ENCODE peak calls at places on chromosome 18, in seven cellular contexts. W is A549, M is hepatocyte, G is left ventricle myocardium inferior, V is dorsolateral prefrontal cortex, X is endothelial cell of umbilical vein, R is neural progenitor cell. K is an unnamed sample.
A peak's percentile ranks its signal among the peaks of the same experiment; 100 is the strongest.

GRCh38 chr18:29892960-29893558 is 1149.5 kb downstream of the DSC3 start:
- DNase-seq in W (no peak), M (no peak), G (no peak), V (no peak), X (peak; percentile 19), R (peak; percentile 16), K (no peak)

GRCh38 chr18:26233208-26233607 is 7.0 kb downstream of the TAF4B start:
- DNase-seq in W (no peak), M (no peak), G (no peak), V (no peak), X (no peak), R (peak; percentile 36), K (no peak)

GRCh38 chr18:75208055-75208835 is 694 bp downstream of the PTGR3 start:
- DNase-seq in W (no peak), M (peak; percentile 71), G (peak; percentile 58), V (peak; percentile 61), X (peak; percentile 43), R (peak; percentile 65), K (peak; percentile 95)

GRCh38 chr18:49623571-49623970 is 61.7 kb downstream of the LIPG start:
- DNase-seq in W (no peak), M (no peak), G (no peak), V (no peak), X (no peak), R (no peak), K (no peak)

GRCh38 chr18:73952296-73952946 is 195.2 kb downstream of the FBXO15 start:
- DNase-seq in W (no peak), M (no peak), G (no peak), V (no peak), X (no peak), R (no peak), K (peak; percentile 37)

GRCh38 chr18:11279461-11279860 is 130.1 kb upstream of the PIEZO2 start:
- DNase-seq in W (no peak), M (no peak), G (no peak), V (no peak), X (no peak), R (no peak), K (no peak)

GRCh38 chr18:34223164-34223892 is 1.4 kb downstream of the NOL4 start:
- DNase-seq in W (no peak), M (peak; percentile 13), G (no peak), V (peak; percentile 37), X (no peak), R (peak; percentile 65), K (no peak)

GRCh38 chr18:23301971-23302370 is 151.1 kb upstream of the RIOK3 start:
- DNase-seq in W (no peak), M (no peak), G (no peak), V (no peak), X (no peak), R (no peak), K (no peak)

GRCh38 chr18:65990174-65990690 is 239.4 kb downstream of the CDH7 start:
- DNase-seq in W (no peak), M (no peak), G (no peak), V (no peak), X (no peak), R (no peak), K (no peak)

GRCh38 chr18:23994361-23994902 is 20.1 kb upstream of the TTC39C start:
- DNase-seq in W (no peak), M (peak; percentile 73), G (no peak), V (no peak), X (peak; percentile 58), R (peak; percentile 21), K (peak; percentile 88)

DNA sequence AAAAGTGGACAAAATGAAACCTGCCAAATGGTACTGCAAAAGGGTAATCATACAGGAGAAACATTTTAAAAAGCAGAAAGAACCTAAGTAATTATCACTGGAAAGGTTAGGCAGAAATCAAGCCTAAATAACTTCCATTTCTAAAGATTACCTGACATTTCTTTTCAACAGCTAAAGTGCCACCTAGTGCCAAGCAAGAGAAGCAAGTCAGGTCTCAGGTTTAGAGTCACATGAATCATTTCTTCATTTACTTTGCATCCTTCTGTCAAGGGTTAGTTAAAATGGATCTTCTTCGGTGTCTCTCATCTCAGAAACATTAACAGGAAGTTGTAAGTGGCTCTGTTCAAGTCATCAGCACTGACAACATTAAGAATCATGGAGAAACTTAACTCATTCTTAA is 90.3 kb downstream of the AKAIN1 start:
- DNase-seq in W (no peak), M (no peak), G (no peak), V (no peak), X (no peak), R (peak; percentile 12), K (no peak)
- TF ChIP-seq CTCF in W (peak; percentile 11), M (peak; percentile 25), G (no peak), V (peak; percentile 12), X (no peak), R (peak; percentile 61), K (no peak)

GRCh38 chr18:9926977-9927376 is 13.2 kb downstream of the VAPA start:
- DNase-seq in W (no peak), M (no peak), G (no peak), V (no peak), X (no peak), R (no peak), K (no peak)

GRCh38 chr18:9926223-9926894 is 12.5 kb downstream of the VAPA start:
- DNase-seq in W (no peak), M (no peak), G (no peak), V (no peak), X (no peak), R (no peak), K (peak; percentile 5)

GRCh38 chr18:9924371-9924943 is 10.6 kb downstream of the VAPA start:
- DNase-seq in W (no peak), M (no peak), G (no peak), V (no peak), X (no peak), R (no peak), K (no peak)

GRCh38 chr18:9925369-9925768 is 11.6 kb downstream of the VAPA start:
- DNase-seq in W (no peak), M (no peak), G (no peak), V (no peak), X (peak; percentile 59), R (no peak), K (no peak)

DNA sequence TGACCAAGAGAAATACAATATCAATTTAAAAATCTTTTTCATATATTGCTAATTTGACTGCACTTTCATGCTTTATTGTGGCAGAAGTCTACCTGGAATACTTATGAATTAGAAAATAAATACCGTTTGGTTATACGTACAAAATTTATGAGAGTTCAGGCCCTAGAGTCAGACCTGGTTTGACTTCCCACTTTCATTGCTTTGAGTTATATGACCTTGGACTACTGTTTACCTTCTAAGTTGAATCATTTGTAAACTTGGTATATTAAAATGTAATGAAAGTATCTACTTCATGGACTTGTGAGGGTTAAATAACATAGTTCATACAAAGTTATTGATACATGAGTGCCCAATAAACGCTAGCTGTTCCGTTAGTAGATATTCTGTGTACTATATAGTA is 12.0 kb downstream of the VAPA start:
- DNase-seq in W (no peak), M (no peak), G (no peak), V (no peak), X (no peak), R (no peak), K (no peak)
- H3K27ac ChIP-seq in W (no peak overlapping the region), M (no peak overlapping the region), G (peak overlapping the region; percentile 10), V (no peak overlapping the region), X (no peak overlapping the region), R (no peak overlapping the region), K (peak overlapping the region; percentile 88)

GRCh38 chr18:12308386-12309100 is 502 bp downstream of the TUBB6 start:
- DNase-seq in W (peak; percentile 43), M (peak; percentile 91), G (peak; percentile 89), V (no peak), X (peak; percentile 82), R (peak; percentile 87), K (peak; percentile 98)
- H3K4me3 ChIP-seq in W (peak overlapping the region; percentile 62), M (peak overlapping the region; percentile 94), G (peak overlapping the region; percentile 81), V (peak overlapping the region; percentile 58), X (peak overlapping the region; percentile 43), R (peak overlapping the region; percentile 82), K (peak overlapping the region; percentile 95)

GRCh38 chr18:79826966-79827365 is 29.2 kb downstream of the KCNG2 start:
- DNase-seq in W (no peak), M (no peak), G (no peak), V (no peak), X (no peak), R (no peak), K (no peak)
- TF ChIP-seq CTCF in W (no peak), M (no peak), G (no peak), V (no peak), X (no peak), R (peak; percentile 20), K (no peak)

DNA sequence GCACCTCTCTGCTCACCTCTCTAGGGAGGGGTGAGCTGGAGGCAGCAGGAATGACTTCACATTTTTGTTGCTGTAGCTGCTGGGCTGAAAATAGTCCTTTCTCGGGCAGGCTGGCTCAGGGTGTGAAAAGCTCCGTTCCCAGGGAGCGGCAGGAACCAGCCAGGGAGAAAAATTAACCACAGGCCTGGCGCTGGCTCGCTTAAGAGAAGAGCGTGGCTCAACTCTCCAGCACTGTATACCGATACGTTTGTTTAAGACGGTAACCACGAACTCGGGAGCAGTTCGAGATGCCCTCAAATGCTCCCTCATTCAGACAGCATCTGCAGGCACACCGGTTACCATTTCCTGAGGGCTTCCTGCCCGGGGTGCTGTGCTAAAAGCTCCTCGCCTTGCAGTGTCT is 129.6 kb downstream of the CELF4 start:
- DNase-seq in W (no peak), M (no peak), G (no peak), V (peak; percentile 80), X (no peak), R (no peak), K (peak; percentile 62)
- H3K27ac ChIP-seq in W (no peak overlapping the region), M (no peak overlapping the region), G (no peak overlapping the region), V (peak overlapping the region; percentile 48), X (no peak overlapping the region), R (no peak overlapping the region), K (no peak overlapping the region)

GRCh38 chr18:43949291-43949690 is 672.0 kb upstream of the SYT4 start:
- DNase-seq in W (no peak), M (no peak), G (no peak), V (no peak), X (no peak), R (no peak), K (no peak)

GRCh38 chr18:43950062-43950461 is 672.8 kb upstream of the SYT4 start:
- DNase-seq in W (no peak), M (no peak), G (no peak), V (no peak), X (no peak), R (no peak), K (no peak)

GRCh38 chr18:43952398-43952797 is 675.1 kb upstream of the SYT4 start:
- DNase-seq in W (no peak), M (no peak), G (no peak), V (no peak), X (no peak), R (no peak), K (no peak)
- H3K4me3 ChIP-seq in W (no peak overlapping the region), M (no peak overlapping the region), G (no peak overlapping the region), V (no peak overlapping the region), X (no peak overlapping the region), R (no peak overlapping the region), K (no peak overlapping the region)

GRCh38 chr18:51537487-51537886 is 340.0 kb upstream of the MEX3C start:
- DNase-seq in W (no peak), M (peak; percentile 82), G (peak; percentile 21), V (peak; percentile 71), X (no peak), R (peak; percentile 68), K (no peak)
- TF ChIP-seq CTCF in W (no peak), M (peak; percentile 74), G (peak; percentile 58), V (peak; percentile 44), X (no peak), R (peak; percentile 61), K (no peak)

K was measured in osteoblast.